ENCODE peak calls at places on chromosomes 1 and 21, in seven cellular contexts. S, X, N, T, W, G and F are unnamed samples.

GRCh38 chr1:209105769-209106168 is 477.7 kb upstream of the CAMK1G start:
- DNase-seq in S (no peak), X (no peak), N (no peak), T (no peak), W (no peak), G (no peak), F (no peak)

GRCh38 chr1:101251504-101251903 is 14.7 kb downstream of the S1PR1 start:
- DNase-seq in S (no peak), X (no peak), N (no peak), T (no peak), W (no peak), G (no peak), F (no peak)

GRCh38 chr1:108877858-108878257 is 1.1 kb downstream of the GPSM2 start:
- DNase-seq in S (no peak), X (no peak), N (no peak), T (no peak), W (no peak), G (peak), F (no peak)

GRCh38 chr1:51610637-51611036 is 6.3 kb upstream of the OSBPL9 start:
- DNase-seq in S (no peak), X (no peak), N (no peak), T (no peak), W (no peak), G (no peak), F (no peak)

GRCh38 chr1:107404756-107405155 is 263.9 kb downstream of the NTNG1 start:
- DNase-seq in S (no peak), X (peak), N (no peak), T (no peak), W (no peak), G (no peak), F (no peak)

GRCh38 chr1:67053535-67053784 is 488 bp downstream of the SLC35D1 start:
- DNase-seq in S (peak), X (no peak), N (no peak), T (no peak), W (peak), G (peak), F (no peak)

GRCh38 chr1:87513270-87513669 is 184.6 kb downstream of the LMO4 start:
- DNase-seq in S (no peak), X (no peak), N (no peak), T (no peak), W (no peak), G (no peak), F (no peak)

GRCh38 chr1:92749024-92749634 is 35.8 kb downstream of the EVI5 start:
- DNase-seq in S (no peak), X (peak), N (peak), T (no peak), W (no peak), G (peak), F (peak)

GRCh38 chr21:43269461-43269860 is 100.7 kb downstream of the CRYAA start:
- DNase-seq in S (peak), X (no peak), N (peak), T (no peak), W (no peak), G (no peak), F (peak)

GRCh38 chr1:154501423-154502065 is 475 bp upstream of the TDRD10 start:
- DNase-seq in S (peak), X (no peak), N (no peak), T (peak), W (peak), G (peak), F (no peak)

GRCh38 chr1:9691108-9691445 is 39.5 kb downstream of the PIK3CD start:
- DNase-seq in S (no peak), X (no peak), N (no peak), T (no peak), W (no peak), G (no peak), F (no peak)

GRCh38 chr1:158972841-158973240 is 36.9 kb upstream of the IFI16 start:
- DNase-seq in S (no peak), X (no peak), N (peak), T (no peak), W (no peak), G (no peak), F (peak)

DNA sequence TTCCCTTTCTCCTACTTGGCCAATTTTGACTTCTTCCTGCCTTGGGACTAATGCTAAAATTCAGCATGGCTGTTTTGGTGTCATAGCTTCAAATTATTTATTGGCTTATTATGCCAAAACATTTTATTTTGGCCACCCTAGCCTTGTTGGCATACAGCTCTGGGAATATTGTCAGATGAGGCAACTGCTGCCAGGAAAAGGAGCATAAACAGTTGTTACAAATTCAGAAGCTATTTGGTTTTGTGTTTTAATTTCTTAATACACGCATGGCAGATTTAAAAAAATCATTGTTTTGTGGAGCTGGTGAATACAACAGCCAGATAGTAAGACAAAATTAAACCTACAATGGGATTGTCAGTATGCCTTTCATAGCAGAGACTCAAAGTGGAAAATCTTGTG is 66.8 kb upstream of the BCL10 start:
- DNase-seq in S (no peak), X (no peak), N (no peak), T (no peak), W (no peak), G (no peak), F (no peak)
- H3K4me3 ChIP-seq in S (no peak), X (no peak), N (no peak), T (no peak), W (no peak), G (no peak), F (no peak)

GRCh38 chr1:169309178-169310166 is 58.1 kb downstream of the NME7 start:
- DNase-seq in S (no peak), X (no peak), N (peak), T (no peak), W (no peak), G (no peak), F (no peak)
- H3K4me3 ChIP-seq in S (no peak), X (no peak), N (peak), T (no peak), W (no peak), G (no peak), F (no peak)

GRCh38 chr21:41168391-41169257 is 664 bp downstream of the BACE2 start:
- DNase-seq in S (peak), X (peak), N (peak), T (peak), W (peak), G (peak), F (peak)

GRCh38 chr21:41169701-41170100 is 1.7 kb downstream of the BACE2 start:
- DNase-seq in S (no peak), X (no peak), N (no peak), T (no peak), W (no peak), G (no peak), F (no peak)

GRCh38 chr21:41169258-41169576 is 1.3 kb downstream of the BACE2 start:
- DNase-seq in S (no peak), X (no peak), N (no peak), T (no peak), W (no peak), G (no peak), F (no peak)

GRCh38 chr21:41166947-41167346 is 1.0 kb upstream of the BACE2 start:
- DNase-seq in S (no peak), X (no peak), N (no peak), T (no peak), W (no peak), G (peak), F (no peak)

GRCh38 chr21:41167348-41168342 is at the start of gene BACE2:
- DNase-seq in S (peak), X (peak), N (peak), T (peak), W (peak), G (peak), F (peak)
- H3K4me3 ChIP-seq in S (peak), X (peak), N (no peak), T (peak), W (peak), G (peak), F (peak)

GRCh38 chr1:151839457-151840409 is at the start of gene C2CD4D:
- DNase-seq in S (peak), X (no peak), N (peak), T (peak), W (no peak), G (no peak), F (peak)
- H3K4me3 ChIP-seq in S (peak), X (peak), N (peak), T (peak), W (peak), G (no peak), F (peak)

DNA sequence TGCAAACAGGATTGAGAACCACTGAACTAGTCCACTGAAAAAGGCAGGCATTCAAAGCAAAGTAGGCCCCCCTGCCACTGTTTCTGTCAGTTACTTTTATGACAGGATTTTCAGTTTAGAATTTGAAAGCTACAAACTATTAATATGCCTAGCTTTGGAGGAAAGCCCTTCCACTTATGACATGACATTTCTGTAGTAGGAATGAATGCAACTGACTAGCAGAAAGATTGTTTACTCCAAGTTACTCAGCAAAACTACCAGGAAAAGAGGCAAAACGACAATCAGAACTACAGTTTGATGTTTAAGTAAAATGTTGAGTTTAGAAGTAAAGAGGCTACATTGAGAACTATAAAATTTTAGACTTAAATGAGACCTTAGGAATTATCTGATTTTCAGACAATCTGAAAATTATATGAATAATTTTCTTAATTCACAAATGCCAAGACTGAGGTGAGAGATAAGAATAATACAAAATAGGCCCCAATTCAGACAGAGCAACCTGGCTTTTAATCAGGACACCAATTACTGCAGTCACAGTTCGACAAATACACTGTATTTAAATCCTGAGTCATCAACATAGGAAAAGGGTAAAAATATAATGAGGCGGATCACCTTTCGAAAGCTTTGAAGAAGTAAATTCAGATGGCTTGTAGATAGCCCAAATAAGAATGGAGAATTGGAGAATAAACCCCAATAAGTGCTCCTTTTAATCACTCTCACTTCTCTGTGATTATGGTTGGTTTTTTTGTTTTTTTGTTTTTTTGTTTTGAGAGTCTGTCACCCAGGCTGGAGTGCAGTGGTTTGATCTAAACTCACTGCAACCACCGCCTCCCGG is 2.2 kb downstream of the PRKAB2 start:
- DNase-seq in S (no peak), X (no peak), N (no peak), T (no peak), W (no peak), G (no peak), F (no peak)
- H3K4me3 ChIP-seq in S (no peak), X (peak), N (no peak), T (no peak), W (no peak), G (no peak), F (no peak)